ENCODE peak calls at places on chromosomes 1 and 21, in six cellular contexts. O is RWPE2, J is transverse colon, V is K562, F is fibroblast of lung, C is cardiac muscle cell. S is an unnamed sample. For H3K4me1, the result is how much of the 10 kb centered on the place peaks cover.

GRCh38 chr1:80363689-80364475 is 1357.4 kb upstream of the ADGRL4 start:
- DNase-seq in O (no peak), F (no peak), V (no peak), J (no peak), C (no peak), S (no peak)

GRCh38 chr1:45669379-45669778 is 17.0 kb downstream of the GPBP1L1 start:
- DNase-seq in V (no peak), F (peak), J (no peak), O (no peak), C (no peak), S (no peak)

GRCh38 chr1:26797627-26798026 is 9.9 kb downstream of the PIGV start:
- DNase-seq in F (no peak), C (no peak), J (no peak), V (no peak), O (no peak), S (no peak)

GRCh38 chr1:99590578-99591209 is 55.2 kb upstream of the PALMD start:
- DNase-seq in J (no peak), V (no peak), C (no peak), F (peak), O (no peak), S (no peak)

GRCh38 chr1:91857557-91858239 is 28.3 kb downstream of the TGFBR3 start:
- DNase-seq in C (no peak), O (no peak), F (no peak), J (no peak), V (no peak), S (no peak)

GRCh38 chr1:16612332-16613172 is 812 bp downstream of the NBPF1 start:
- DNase-seq in J (peak), F (peak), V (peak), O (peak), C (peak), S (peak)

GRCh38 chr1:168392958-168393357 is 112.3 kb downstream of the TBX19 start:
- DNase-seq in V (peak), J (no peak), C (no peak), F (no peak), O (no peak), S (no peak)

GRCh38 chr1:7783178-7783711 is 846 bp upstream of the PER3 start:
- DNase-seq in J (peak), O (peak), V (peak), F (peak), C (peak), S (peak)

GRCh38 chr1:187237542-187237941 is 408.8 kb downstream of the PLA2G4A start:
- DNase-seq in C (no peak), F (no peak), J (no peak), O (no peak), V (no peak), S (no peak)

GRCh38 chr21:37159053-37159776 is 86.2 kb downstream of the TTC3 start:
- DNase-seq in O (no peak), F (peak), V (no peak), C (no peak), J (no peak), S (no peak)

GRCh38 chr1:164240081-164240480 is 318.9 kb upstream of the PBX1 start:
- DNase-seq in F (peak), C (peak), V (no peak), J (no peak), O (no peak), S (peak)

GRCh38 chr1:21489146-21489545 is 20.1 kb upstream of the ALPL start:
- DNase-seq in F (no peak), J (no peak), C (no peak), O (no peak), V (no peak), S (no peak)

GRCh38 chr1:226938903-226939438 is 1.1 kb upstream of the COQ8A start:
- DNase-seq in V (no peak), F (peak), C (no peak), J (no peak), O (no peak), S (no peak)

GRCh38 chr1:231037585-231038517 is 2.2 kb downstream of the FAM89A start:
- DNase-seq in O (no peak), V (no peak), F (no peak), C (no peak), J (no peak), S (peak)

GRCh38 chr1:65882091-65882490 is 89.4 kb downstream of the PDE4B start:
- DNase-seq in F (peak), V (no peak), C (no peak), O (no peak), J (no peak), S (no peak)

GRCh38 chr1:156727914-156728598 is at the start of gene METTL25B:
- DNase-seq in O (peak), C (peak), J (peak), V (peak), F (peak), S (peak)

GRCh38 chr1:3153197-3153596 is 84.2 kb downstream of the PRDM16 start:
- DNase-seq in C (no peak), V (no peak), O (no peak), J (no peak), F (no peak), S (no peak)

GRCh38 chr1:65265296-65266271 is 43.8 kb upstream of the DNAJC6 start:
- DNase-seq in O (no peak), V (no peak), C (peak), F (peak), J (peak), S (peak)

GRCh38 chr1:105894006-105894405 is 1162.5 kb upstream of the PRMT6 start:
- DNase-seq in O (no peak), F (no peak), J (no peak), C (no peak), V (no peak), S (no peak)

GRCh38 chr1:165905853-165906252 is 78.4 kb downstream of the UCK2 start:
- DNase-seq in O (no peak), F (no peak), V (no peak), J (no peak), C (no peak), S (no peak)

GRCh38 chr1:27649306-27649635 is 14.3 kb upstream of the FGR start:
- DNase-seq in F (no peak), O (no peak), C (no peak), J (no peak), V (no peak), S (no peak)

GRCh38 chr1:84998642-84999280 is 1.8 kb upstream of the MCOLN2 start:
- DNase-seq in J (peak), O (no peak), F (peak), V (no peak), C (peak), S (no peak)

DNA sequence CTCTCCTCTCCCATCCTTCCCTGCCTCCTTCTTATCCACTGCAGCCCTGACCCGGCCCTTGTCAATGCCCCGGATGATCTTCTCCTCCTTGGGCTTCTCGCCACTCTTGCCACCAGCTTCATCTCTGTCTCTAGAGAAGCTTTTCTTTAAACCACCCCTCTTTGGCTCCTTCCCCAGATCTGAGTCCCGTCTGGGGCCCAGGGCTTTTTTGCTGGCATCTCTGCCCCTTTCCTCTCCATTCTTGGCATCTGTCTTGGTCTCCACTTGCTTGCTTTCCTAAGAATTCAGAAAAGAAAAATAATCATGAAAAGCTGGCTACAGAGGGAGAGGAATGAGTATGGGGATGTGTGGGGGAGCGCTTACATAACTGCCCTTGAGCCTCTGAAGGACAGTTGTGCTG is 11.8 kb downstream of the SHISA4 start:
- DNase-seq in J (no peak), O (no peak), F (no peak), V (no peak), C (no peak), S (no peak)
- H3K4me1 ChIP-seq in J (under half), O (under half), F (under half), V (under half), C (under half), S (under half)

GRCh38 chr1:247407180-247407616 is 8.8 kb upstream of the NLRP3 start:
- DNase-seq in V (no peak), O (no peak), F (no peak), J (peak), C (no peak), S (no peak)

GRCh38 chr1:247406014-247406656 is 9.8 kb upstream of the NLRP3 start:
- DNase-seq in J (no peak), C (no peak), F (no peak), V (no peak), O (no peak), S (no peak)

GRCh38 chr1:247407978-247408560 is 7.9 kb upstream of the NLRP3 start:
- DNase-seq in J (no peak), F (no peak), C (no peak), O (no peak), V (no peak), S (no peak)

GRCh38 chr1:247411583-247412295 is 4.2 kb upstream of the NLRP3 start:
- DNase-seq in F (no peak), C (no peak), O (no peak), J (no peak), V (no peak), S (no peak)

DNA sequence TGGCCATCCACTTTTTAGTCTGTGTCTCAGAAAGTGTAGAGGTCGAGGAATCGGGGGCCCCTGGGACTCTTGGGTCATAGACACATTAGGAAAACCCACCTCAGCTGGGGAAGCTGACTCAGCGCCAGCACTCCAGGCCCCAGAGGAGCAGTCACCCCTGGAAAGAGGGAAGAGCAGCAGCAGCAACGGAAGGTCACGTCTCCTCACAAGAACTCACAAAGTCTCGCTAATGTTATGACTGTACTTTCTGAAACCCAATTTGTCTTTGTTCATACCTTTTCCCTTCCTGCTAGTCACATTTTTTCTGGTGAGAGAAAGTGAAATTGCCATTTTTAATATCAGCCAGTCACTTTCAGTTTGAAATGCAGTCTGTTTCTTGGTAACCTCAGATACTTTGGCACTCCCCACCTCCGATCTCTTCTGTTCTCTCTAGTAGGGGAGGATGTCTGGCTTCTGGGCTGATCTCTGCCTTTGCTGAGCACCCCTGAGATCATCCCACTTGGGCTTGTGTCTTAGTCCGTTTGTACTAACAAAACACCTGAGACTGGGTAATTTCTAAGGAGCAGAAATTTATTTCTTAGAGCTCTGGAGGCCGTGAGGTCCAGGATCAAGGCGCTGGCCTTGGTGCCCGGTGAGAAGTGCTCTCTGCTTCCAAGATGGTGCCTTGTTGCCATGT is 6.0 kb upstream of the NLRP3 start:
- DNase-seq in C (no peak), O (no peak), V (no peak), F (no peak), J (no peak), S (no peak)
- H3K4me3 ChIP-seq in C (no peak), O (no peak), V (no peak), F (no peak), J (no peak), S (no peak)

DNA sequence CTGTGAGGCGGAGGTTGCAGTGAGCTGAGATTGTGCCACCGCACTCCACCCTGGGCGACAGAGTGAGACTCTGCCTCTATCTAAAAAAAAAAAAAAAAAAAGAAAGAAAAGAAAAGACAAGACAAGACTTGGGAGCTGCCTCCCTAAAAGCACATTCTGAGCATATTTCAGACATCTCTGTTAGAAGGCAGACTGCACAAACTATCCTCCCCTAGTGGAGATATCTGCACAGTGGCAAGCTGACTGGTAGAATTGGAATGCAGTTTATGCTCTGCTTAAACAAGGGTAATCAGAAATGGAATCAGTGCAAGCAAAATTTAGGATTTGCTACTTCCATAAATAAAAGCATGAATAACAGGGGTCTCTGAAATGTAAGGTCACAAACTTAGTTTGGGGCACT is 31.8 kb downstream of the GNG4 start:
- DNase-seq in O (no peak), C (no peak), J (no peak), F (peak), V (no peak), S (no peak)
- TF ChIP-seq CTCF in O (no peak), C (peak), J (no peak), F (peak), V (peak), S (peak)

DNA sequence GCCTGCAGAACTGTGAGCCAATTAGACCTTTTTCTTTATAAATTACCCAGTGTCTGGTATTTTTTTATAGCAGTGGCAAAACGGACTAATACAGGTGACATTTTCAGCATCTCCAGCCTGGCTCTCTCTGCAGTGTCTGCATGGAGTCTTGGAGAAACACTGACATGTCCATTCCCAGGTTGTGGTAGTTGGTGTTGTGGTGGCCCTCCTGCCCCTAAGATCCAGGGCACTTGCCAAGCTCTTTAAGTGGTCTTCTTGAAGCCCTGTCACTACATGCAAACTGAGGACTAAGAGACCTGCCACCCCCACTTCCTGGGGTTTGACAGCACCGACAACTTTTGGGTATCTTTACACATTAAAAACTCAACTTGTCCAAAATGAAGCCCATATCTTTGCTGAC is 419.4 kb downstream of the NPHP4 start:
- DNase-seq in V (no peak), C (no peak), J (no peak), F (no peak), O (no peak), S (no peak)
- H3K4me1 ChIP-seq in V (under half), C (under half), J (under half), F (under half), O (under half), S (under half)

S was measured in Caco-2.